ENCODE peak calls at places on chromosomes 4 and X, in four cellular contexts. W is H9, M is fibroblast of lung, G is OCI-LY7. P is an unnamed sample.

GRCh38 chr4:125483278-125483677 is 168.5 kb downstream of the FAT4 start:
- DNase-seq in W (no peak), M (no peak), G (no peak), P (no peak)

GRCh38 chr4:152850377-152850776 is 70.6 kb downstream of the ARFIP1 start:
- DNase-seq in W (peak), M (peak), G (peak), P (peak)

GRCh38 chrX:104972737-104973136 is 247.8 kb downstream of the TEX13A start:
- DNase-seq in W (no peak), M (peak), G (no peak), P (peak)

GRCh38 chr4:98101988-98102387 is 41.3 kb downstream of the STPG2 start:
- DNase-seq in W (no peak), M (no peak), G (no peak), P (no peak)

GRCh38 chrX:45485682-45486081 is 285.0 kb upstream of the DIPK2B start:
- DNase-seq in W (no peak), M (no peak), G (no peak), P (peak)

GRCh38 chr4:150332086-150332485 is 249.9 kb upstream of the MAB21L2 start:
- DNase-seq in W (no peak), M (no peak), G (no peak), P (no peak)

GRCh38 chrX:9501362-9501761 is 36.5 kb downstream of the TBL1X start:
- DNase-seq in W (peak), M (no peak), G (no peak), P (no peak)

GRCh38 chr4:93182722-93183121 is 645.8 kb upstream of the ATOH1 start:
- DNase-seq in W (no peak), M (no peak), G (no peak), P (peak)

GRCh38 chr4:153113061-153113837 is 91.0 kb upstream of the TRIM2 start:
- DNase-seq in W (no peak), M (no peak), G (no peak), P (no peak)

GRCh38 chr4:42464550-42465124 is 67.3 kb downstream of the SHISA3 start:
- DNase-seq in W (no peak), M (no peak), G (no peak), P (no peak)

GRCh38 chrX:103382893-103383292 is 6.6 kb downstream of the BEX3 start:
- DNase-seq in W (no peak), M (no peak), G (no peak), P (no peak)

GRCh38 chrX:107450823-107451509 is 1.5 kb downstream of the FRMPD3 start:
- DNase-seq in W (peak), M (no peak), G (peak), P (no peak)

GRCh38 chr4:94171616-94172015 is 36.0 kb upstream of the SMARCAD1 start:
- DNase-seq in W (no peak), M (no peak), G (no peak), P (no peak)

GRCh38 chr4:54066088-54066415 is 1.6 kb upstream of the CHIC2 start:
- DNase-seq in W (no peak), M (no peak), G (no peak), P (no peak)

GRCh38 chr4:41414380-41414779 is 123.6 kb upstream of the LIMCH1 start:
- DNase-seq in W (no peak), M (no peak), G (no peak), P (no peak)

GRCh38 chrX:128616933-128617332 is 564.7 kb upstream of the ACTRT1 start:
- DNase-seq in W (no peak), M (no peak), G (no peak), P (peak)

GRCh38 chr4:120821986-120822385 is 100.5 kb downstream of the PRDM5 start:
- DNase-seq in W (no peak), M (no peak), G (no peak), P (no peak)

GRCh38 chrX:108332281-108332680 is 105.9 kb downstream of the COL4A6 start:
- DNase-seq in W (no peak), M (no peak), G (no peak), P (no peak)

GRCh38 chrX:68833855-68834331 is 5.1 kb downstream of the EFNB1 start:
- DNase-seq in W (peak), M (no peak), G (peak), P (peak)

GRCh38 chrX:47595701-47596655 is 13.7 kb downstream of the TIMP1 start:
- DNase-seq in W (no peak), M (peak), G (no peak), P (no peak)

GRCh38 chrX:69137371-69137881 is 27.8 kb downstream of the PJA1 start:
- DNase-seq in W (peak), M (peak), G (no peak), P (no peak)

GRCh38 chr4:67549123-67549522 is 3.8 kb upstream of the CENPC start:
- DNase-seq in W (no peak), M (peak), G (peak), P (peak)

GRCh38 chrX:20487227-20487626 is 220.5 kb upstream of the RPS6KA3 start:
- DNase-seq in W (no peak), M (no peak), G (no peak), P (peak)

GRCh38 chrX:151488677-151489076 is 74.8 kb upstream of the PASD1 start:
- DNase-seq in W (peak), M (no peak), G (peak), P (peak)

GRCh38 chr4:17786567-17786966 is 5.1 kb upstream of the FAM184B start:
- DNase-seq in W (no peak), M (no peak), G (peak), P (peak)

GRCh38 chr4:8683462-8683861 is 90.9 kb downstream of the CPZ start:
- DNase-seq in W (no peak), M (no peak), G (no peak), P (no peak)

GRCh38 chrX:149830192-149830873 is 48.6 kb downstream of the MAGEA9 start:
- DNase-seq in W (peak), M (peak), G (no peak), P (peak)

GRCh38 chrX:153782871-153783270 is 2.0 kb downstream of the SRPK3 start:
- DNase-seq in W (no peak), M (no peak), G (no peak), P (no peak)

GRCh38 chr4:24659241-24659961 is 75.0 kb upstream of the DHX15 start:
- DNase-seq in W (no peak), M (peak), G (no peak), P (no peak)

GRCh38 chr4:154779362-154779947 is 1.6 kb upstream of the RBM46 start:
- DNase-seq in W (no peak), M (peak), G (peak), P (peak)

GRCh38 chrX:17939724-17940123 is 78.6 kb upstream of the RAI2 start:
- DNase-seq in W (no peak), M (no peak), G (no peak), P (no peak)

GRCh38 chrX:150478496-150479492 is 89.6 kb upstream of the MTM1 start:
- DNase-seq in W (no peak), M (no peak), G (no peak), P (no peak)

GRCh38 chr4:153643406-153644016 is 40.6 kb upstream of the TLR2 start:
- DNase-seq in W (no peak), M (peak), G (peak), P (peak)

GRCh38 chr4:139301821-139302611 is at the start of gene NDUFC1:
- DNase-seq in W (peak), M (peak), G (peak), P (peak)

GRCh38 chr4:169249214-169249973 is 21.4 kb downstream of the SH3RF1 start:
- DNase-seq in W (no peak), M (peak), G (no peak), P (no peak)

GRCh38 chrX:53080628-53081580 is 1.3 kb upstream of the TSPYL2 start:
- DNase-seq in W (no peak), M (peak), G (no peak), P (no peak)

GRCh38 chr4:156553659-156554058 is 417.9 kb downstream of the PDGFC start:
- DNase-seq in W (no peak), M (no peak), G (no peak), P (no peak)

GRCh38 chrX:134782796-134783195 is 124.5 kb upstream of the PLAC1 start:
- DNase-seq in W (no peak), M (peak), G (peak), P (peak)

GRCh38 chrX:76802698-76803097 is 375.2 kb downstream of the MAGEE1 start:
- DNase-seq in W (no peak), M (no peak), G (no peak), P (peak)

GRCh38 chr4:128386761-128387599 is 99.4 kb upstream of the PGRMC2 start:
- DNase-seq in W (no peak), M (peak), G (no peak), P (peak)
- H3K27ac ChIP-seq in W (no peak), M (peak), G (no peak), P (peak)

GRCh38 chr4:45350438-45350837 is 624.1 kb upstream of the GNPDA2 start:
- DNase-seq in W (no peak), M (peak), G (no peak), P (peak)

GRCh38 chr4:45349859-45350258 is 623.5 kb upstream of the GNPDA2 start:
- DNase-seq in W (no peak), M (peak), G (no peak), P (no peak)

GRCh38 chr4:45345551-45345950 is 619.2 kb upstream of the GNPDA2 start:
- DNase-seq in W (no peak), M (no peak), G (no peak), P (no peak)

DNA sequence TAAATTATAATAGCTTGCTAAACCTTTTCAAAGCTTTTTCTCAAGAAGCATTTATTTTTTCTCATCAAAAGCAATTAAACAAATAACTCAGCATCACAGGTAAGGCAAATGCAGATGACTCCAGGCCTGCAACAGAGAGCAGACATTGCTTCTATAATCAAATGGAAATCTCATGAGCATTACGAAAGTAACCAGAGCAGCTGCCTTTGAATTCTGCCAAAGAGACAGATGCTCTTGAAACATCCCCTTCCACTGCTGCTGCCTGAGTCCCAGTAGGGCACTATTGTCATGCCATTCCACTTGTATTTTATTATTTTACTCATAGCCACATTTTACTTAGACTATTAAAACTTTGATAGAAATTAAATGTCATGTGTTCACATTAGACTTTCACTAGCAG is 620.7 kb upstream of the GNPDA2 start:
- DNase-seq in W (no peak), M (no peak), G (no peak), P (no peak)
- H3K4me2 ChIP-seq in W (no peak), M (no peak), G (no peak), P (no peak)

GRCh38 chr4:6643141-6643847 is 2.8 kb downstream of the MRFAP1 start:
- DNase-seq in W (no peak), M (no peak), G (no peak), P (no peak)

GRCh38 chr4:6641971-6642320 is 1.5 kb downstream of the MRFAP1 start:
- DNase-seq in W (no peak), M (no peak), G (no peak), P (no peak)

GRCh38 chr4:6640292-6641163 is at the start of gene MRFAP1:
- DNase-seq in W (peak), M (peak), G (peak), P (peak)

GRCh38 chr4:6639137-6639680 is 1.3 kb upstream of the MRFAP1 start:
- DNase-seq in W (no peak), M (no peak), G (no peak), P (no peak)

DNA sequence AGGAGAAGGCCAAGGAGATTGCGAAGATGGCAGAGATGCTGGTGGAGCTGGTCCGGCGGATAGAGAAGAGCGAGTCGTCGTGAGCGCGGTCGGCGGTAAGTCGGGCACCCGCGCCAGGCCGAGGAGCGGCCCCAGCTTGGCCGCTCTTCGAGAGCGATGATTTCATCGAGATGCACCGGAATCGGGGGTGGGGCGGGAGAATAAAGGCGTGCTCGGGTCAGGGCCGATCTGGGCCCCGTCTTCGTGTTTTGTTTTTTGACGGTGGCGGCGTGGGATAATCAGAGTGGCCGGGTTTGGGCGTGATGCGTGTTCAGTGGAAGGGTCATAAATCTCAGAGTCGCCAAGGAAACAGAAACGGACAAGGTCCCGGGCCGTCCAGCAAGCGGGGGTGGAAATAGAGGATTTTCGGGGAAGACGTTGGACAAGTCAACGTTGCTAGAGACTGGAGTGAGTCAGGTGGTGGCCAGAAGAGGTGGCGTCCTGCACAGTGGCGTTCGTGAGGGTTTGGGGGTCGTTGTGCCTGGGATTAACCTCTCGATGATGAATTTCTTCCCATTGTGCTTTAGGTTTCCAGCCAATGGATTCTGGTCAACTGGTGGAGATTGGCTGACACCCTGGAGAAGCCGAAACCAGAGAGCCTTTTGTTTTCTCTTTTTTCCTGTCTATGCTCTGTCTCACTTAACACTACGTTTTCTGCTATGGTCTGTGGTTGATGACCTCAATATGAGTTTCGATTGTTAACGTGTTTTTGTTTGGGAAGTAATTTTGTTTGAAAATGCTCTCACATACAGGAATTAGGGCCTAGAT is 882 bp downstream of the MRFAP1 start:
- DNase-seq in W (no peak), M (peak), G (peak), P (peak)
- H2AFZ ChIP-seq in W (no peak), M (no peak), G (no peak), P (peak)

GRCh38 chr4:40204507-40205258 is 7.9 kb downstream of the RHOH start:
- DNase-seq in W (no peak), M (no peak), G (peak), P (no peak)
- H3K27ac ChIP-seq in W (no peak), M (no peak), G (peak), P (no peak)

DNA sequence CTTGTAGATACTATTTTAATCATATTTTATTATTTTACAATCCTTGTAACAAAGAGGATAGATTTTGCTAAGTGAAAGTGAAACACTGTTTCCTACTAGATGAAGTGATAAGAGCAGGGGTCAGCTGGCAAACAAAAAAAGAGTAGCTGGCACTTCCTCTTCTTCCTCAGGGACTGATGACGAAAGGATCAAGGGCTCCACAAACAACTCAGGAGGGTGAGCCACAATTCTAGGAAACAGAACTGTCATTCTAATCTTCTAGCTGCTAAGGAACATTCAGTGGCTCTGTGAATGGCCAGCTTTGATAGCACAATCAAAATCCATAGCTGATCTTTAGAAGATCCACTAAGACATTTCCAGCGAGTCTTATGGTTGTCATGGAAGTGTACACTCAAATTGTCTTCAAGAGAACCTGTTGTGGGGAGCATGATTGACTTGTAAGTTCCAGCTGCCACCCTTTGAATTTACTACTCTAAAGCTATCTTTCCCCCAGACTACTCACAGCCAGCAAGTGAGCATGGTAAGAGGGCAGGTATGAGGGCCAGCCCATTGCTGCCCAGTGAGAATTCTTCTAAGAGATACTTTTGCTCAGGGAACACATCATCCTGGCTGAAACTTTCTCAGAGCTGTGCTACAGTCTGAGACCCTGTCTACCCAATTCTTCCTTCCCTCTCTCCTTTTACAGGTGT is 275.7 kb upstream of the RASGEF1B start:
- DNase-seq in W (no peak), M (no peak), G (no peak), P (no peak)
- H3K4me2 ChIP-seq in W (no peak), M (no peak), G (no peak), P (no peak)

DNA sequence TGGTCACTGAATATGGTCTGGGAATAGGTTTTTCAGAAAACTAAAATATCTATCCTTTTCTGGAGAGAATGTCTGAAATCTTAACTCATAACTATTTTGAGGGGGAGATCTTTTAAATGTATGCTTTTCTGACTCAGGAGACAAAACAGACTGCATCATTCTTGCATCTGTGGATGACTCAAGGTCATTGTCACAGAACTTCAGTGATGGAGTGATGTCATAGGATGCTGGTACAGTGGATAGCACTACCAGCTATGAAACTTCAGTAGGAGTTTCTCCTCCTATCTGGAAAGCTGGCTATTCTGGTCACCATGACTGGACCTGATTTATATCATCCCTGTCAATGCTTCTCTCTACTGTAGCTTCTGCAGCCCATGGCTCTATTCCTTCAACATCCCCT is 50.3 kb downstream of the PARM1 start:
- DNase-seq in W (no peak), M (no peak), G (no peak), P (no peak)
- H2AFZ ChIP-seq in W (no peak), M (no peak), G (no peak), P (no peak)

DNA sequence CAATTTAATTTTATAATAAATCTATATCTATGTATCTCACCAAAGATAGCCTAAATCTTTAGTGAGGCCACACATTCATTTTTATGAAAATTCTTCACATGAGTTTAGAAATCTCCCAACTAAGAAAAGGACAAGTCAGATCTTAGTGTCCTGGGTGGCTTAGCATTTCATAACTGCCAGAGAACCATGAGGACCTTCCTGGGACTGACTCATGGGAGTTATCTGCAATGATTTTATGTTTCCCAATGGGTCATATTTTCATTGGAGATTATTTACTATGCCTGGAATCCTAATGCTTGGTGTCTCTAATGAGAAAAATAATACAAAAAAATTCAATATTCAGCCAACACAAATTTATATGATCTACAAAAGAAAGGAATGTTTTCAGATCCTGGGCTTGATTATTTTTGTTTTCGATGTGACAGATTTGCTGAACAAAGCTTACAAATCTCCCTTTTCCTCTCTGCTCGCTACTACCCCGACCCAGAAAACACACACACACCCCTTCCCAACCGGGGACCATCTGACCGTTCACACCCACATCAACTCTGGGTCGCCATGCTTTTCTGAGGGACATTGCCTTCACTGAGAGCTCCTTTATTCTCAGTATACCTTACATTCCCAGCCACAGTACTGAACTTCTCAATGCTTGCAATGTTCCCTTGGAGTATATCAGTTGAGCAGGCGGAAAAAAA is 40.2 kb downstream of the SORBS2 start:
- DNase-seq in W (no peak), M (no peak), G (no peak), P (no peak)
- H3K27ac ChIP-seq in W (no peak), M (no peak), G (no peak), P (no peak)

DNA sequence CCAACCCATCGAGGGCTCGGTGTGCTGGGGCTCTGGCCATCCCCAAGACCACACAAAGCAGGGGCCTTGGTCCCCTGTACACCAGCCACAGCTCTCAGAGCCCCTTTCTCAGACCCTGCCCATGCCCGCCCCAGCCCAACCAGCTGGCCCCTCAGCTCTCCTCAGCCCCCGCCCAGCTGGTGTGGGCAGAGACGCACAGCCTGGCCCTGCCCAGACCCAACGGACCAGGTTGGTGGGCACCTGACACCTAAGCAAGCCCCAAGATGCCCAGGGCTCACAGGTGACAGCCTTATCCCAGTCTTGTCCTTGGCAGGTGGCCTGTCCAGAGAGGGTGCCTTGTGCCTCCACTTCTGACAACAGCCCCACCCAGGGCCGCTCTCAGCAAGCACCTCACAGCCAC is 42.4 kb downstream of the FAM53A start:
- DNase-seq in W (no peak), M (no peak), G (no peak), P (no peak)
- H3K4me2 ChIP-seq in W (no peak), M (no peak), G (no peak), P (no peak)

P was measured in mammary epithelial cell.